ENCODE peak calls at places on chromosomes 7 and 10, in five cellular contexts. V, M, O, K and C are unnamed samples.

GRCh38 chr7:5283421-5284303 is 919 bp downstream of the SLC29A4 start:
- DNase-seq in V (no peak), M (peak), O (peak), K (no peak), C (no peak)

GRCh38 chr10:13193637-13194036 is 32.3 kb downstream of the MCM10 start:
- DNase-seq in V (no peak), M (no peak), O (no peak), K (no peak), C (no peak)

GRCh38 chr10:125709553-125710266 is 9.8 kb upstream of the EDRF1 start:
- DNase-seq in V (no peak), M (no peak), O (no peak), K (no peak), C (no peak)

GRCh38 chr10:52283174-52283573 is 30.9 kb upstream of the DKK1 start:
- DNase-seq in V (no peak), M (no peak), O (no peak), K (no peak), C (no peak)

GRCh38 chr10:58992830-58993460 is 183.5 kb upstream of the PHYHIPL start:
- DNase-seq in V (no peak), M (no peak), O (no peak), K (no peak), C (no peak)

GRCh38 chr7:56175086-56175760 is 59.0 kb upstream of the NUPR2 start:
- DNase-seq in V (no peak), M (no peak), O (no peak), K (no peak), C (no peak)

GRCh38 chr10:32386623-32387022 is 39.7 kb upstream of the EPC1 start:
- DNase-seq in V (no peak), M (no peak), O (peak), K (no peak), C (no peak)

GRCh38 chr7:103805376-103805775 is 184.1 kb downstream of the RELN start:
- DNase-seq in V (no peak), M (no peak), O (no peak), K (no peak), C (no peak)

GRCh38 chr10:104657458-104657857 is 16.4 kb downstream of the SORCS3 start:
- DNase-seq in V (no peak), M (peak), O (no peak), K (no peak), C (no peak)

GRCh38 chr10:23693398-23693797 is 254.5 kb downstream of the OTUD1 start:
- DNase-seq in V (no peak), M (peak), O (no peak), K (peak), C (no peak)

GRCh38 chr7:2143981-2144595 is 88.7 kb downstream of the MAD1L1 start:
- DNase-seq in V (no peak), M (no peak), O (no peak), K (no peak), C (no peak)

GRCh38 chr10:60549686-60550085 is 160.0 kb upstream of the ANK3 start:
- DNase-seq in V (no peak), M (no peak), O (peak), K (no peak), C (no peak)

GRCh38 chr7:6227294-6227846 is 45.1 kb downstream of the CYTH3 start:
- DNase-seq in V (no peak), M (no peak), O (no peak), K (no peak), C (no peak)